ENCODE peak calls at places on chromosomes 12 and 14, in four cellular contexts. One of them, this sample, is unnamed.

GRCh38 chr14:94681300-94682060 is 69.3 kb downstream of the SERPINA3 start:
- DNase-seq in ascending aorta: no peak
- DNase-seq in AG10803: peak
- DNase-seq in A549: peak
- DNase-seq in this sample: peak

GRCh38 chr12:65595016-65595560 is 229.2 kb upstream of the HMGA2 start:
- DNase-seq in ascending aorta: no peak
- DNase-seq in AG10803: no peak
- DNase-seq in A549: no peak
- DNase-seq in this sample: no peak

GRCh38 chr12:116615141-116615861 is 56.1 kb downstream of the MAP1LC3B2 start:
- DNase-seq in ascending aorta: no peak
- DNase-seq in A549: no peak
- DNase-seq in AG10803: no peak
- DNase-seq in this sample: no peak

GRCh38 chr12:67042697-67043131 is 226.4 kb upstream of the CAND1 start:
- DNase-seq in A549: peak
- DNase-seq in AG10803: no peak
- DNase-seq in ascending aorta: no peak
- DNase-seq in this sample: peak

GRCh38 chr14:104820669-104821228 is 19.8 kb downstream of the ZBTB42 start:
- DNase-seq in A549: peak
- DNase-seq in ascending aorta: no peak
- DNase-seq in AG10803: peak
- DNase-seq in this sample: peak

GRCh38 chr14:78202976-78203375 is 32.8 kb downstream of the NRXN3 start:
- DNase-seq in A549: no peak
- DNase-seq in AG10803: no peak
- DNase-seq in ascending aorta: no peak
- DNase-seq in this sample: no peak

GRCh38 chr12:28899951-28900350 is 249.1 kb upstream of the FAR2 start:
- DNase-seq in AG10803: peak
- DNase-seq in A549: no peak
- DNase-seq in ascending aorta: no peak
- DNase-seq in this sample: peak

GRCh38 chr14:59787045-59787674 is 83.4 kb downstream of the RTN1 start:
- DNase-seq in A549: no peak
- DNase-seq in AG10803: no peak
- DNase-seq in ascending aorta: no peak
- DNase-seq in this sample: peak

GRCh38 chr14:54637829-54638446 is 71.0 kb downstream of the SAMD4A start:
- DNase-seq in AG10803: peak
- DNase-seq in ascending aorta: no peak
- DNase-seq in A549: no peak
- DNase-seq in this sample: peak

GRCh38 chr12:95738024-95738611 is 52.4 kb downstream of the NTN4 start:
- DNase-seq in A549: no peak
- DNase-seq in ascending aorta: no peak
- DNase-seq in AG10803: no peak
- DNase-seq in this sample: no peak

GRCh38 chr12:14264316-14264715 is 101.2 kb upstream of the ATF7IP start:
- DNase-seq in AG10803: no peak
- DNase-seq in A549: no peak
- DNase-seq in ascending aorta: no peak
- DNase-seq in this sample: no peak

GRCh38 chr12:123064885-123065619 is 84.6 kb downstream of the ARL6IP4 start:
- DNase-seq in ascending aorta: no peak
- DNase-seq in A549: no peak
- DNase-seq in AG10803: no peak
- DNase-seq in this sample: no peak

GRCh38 chr14:68784298-68784910 is 8.5 kb downstream of the ZFP36L1 start:
- DNase-seq in A549: peak
- DNase-seq in AG10803: peak
- DNase-seq in ascending aorta: no peak
- DNase-seq in this sample: no peak

GRCh38 chr12:122022393-122023338 is 982 bp downstream of the BCL7A start:
- DNase-seq in AG10803: peak
- DNase-seq in ascending aorta: no peak
- DNase-seq in A549: peak
- DNase-seq in this sample: peak

GRCh38 chr12:93636708-93637107 is 40.5 kb upstream of the CRADD start:
- DNase-seq in AG10803: no peak
- DNase-seq in ascending aorta: no peak
- DNase-seq in A549: no peak
- DNase-seq in this sample: no peak

GRCh38 chr12:120972870-120973543 is 5.3 kb upstream of the HNF1A start:
- DNase-seq in A549: no peak
- DNase-seq in AG10803: no peak
- DNase-seq in ascending aorta: no peak
- DNase-seq in this sample: no peak

GRCh38 chr14:65035049-65035448 is 48.4 kb downstream of the FNTB start:
- DNase-seq in ascending aorta: no peak
- DNase-seq in A549: no peak
- DNase-seq in AG10803: no peak
- DNase-seq in this sample: no peak

GRCh38 chr12:54240971-54241588 is 38.8 kb downstream of the CBX5 start:
- DNase-seq in ascending aorta: no peak
- DNase-seq in AG10803: no peak
- DNase-seq in A549: no peak
- DNase-seq in this sample: no peak

GRCh38 chr12:44697489-44697888 is 178.6 kb downstream of the NELL2 start:
- DNase-seq in A549: no peak
- DNase-seq in ascending aorta: no peak
- DNase-seq in AG10803: no peak
- DNase-seq in this sample: no peak

GRCh38 chr12:1769809-1770494 is 50.4 kb upstream of the LRTM2 start:
- DNase-seq in AG10803: no peak
- DNase-seq in ascending aorta: no peak
- DNase-seq in A549: no peak
- DNase-seq in this sample: no peak

GRCh38 chr12:131922772-131923171 is 6.3 kb upstream of the PUS1 start:
- DNase-seq in A549: no peak
- DNase-seq in ascending aorta: no peak
- DNase-seq in AG10803: no peak
- DNase-seq in this sample: no peak

DNA sequence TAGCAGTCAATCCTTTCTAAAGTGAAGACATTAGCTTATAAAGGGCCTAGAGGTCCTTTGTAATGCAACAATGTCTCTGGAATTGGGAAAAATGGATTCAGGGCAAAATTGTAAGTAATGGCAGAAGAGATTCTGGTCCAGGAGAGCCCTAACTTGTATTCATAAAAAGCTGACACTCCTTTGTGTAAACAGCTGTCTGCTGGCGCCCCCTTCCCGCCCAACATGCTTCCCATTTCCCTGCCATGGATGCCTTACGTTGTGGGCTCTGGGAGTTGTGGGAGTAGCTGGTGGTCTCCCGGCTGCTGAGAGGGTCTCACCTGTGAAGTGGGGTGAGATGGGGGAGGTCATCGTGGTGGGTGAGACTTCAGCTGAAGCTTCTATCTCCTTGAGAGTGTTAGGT is 2.3 kb downstream of the ACRBP start:
- DNase-seq in AG10803: no peak
- DNase-seq in ascending aorta: no peak
- DNase-seq in A549: no peak
- DNase-seq in this sample: no peak
- H3K4me3 ChIP-seq in AG10803: no peak
- H3K4me3 ChIP-seq in ascending aorta: no peak
- H3K4me3 ChIP-seq in A549: no peak
- H3K4me3 ChIP-seq in this sample: no peak

GRCh38 chr12:6195665-6196535 is 4.3 kb upstream of the CD9 start:
- DNase-seq in A549: peak
- DNase-seq in AG10803: peak
- DNase-seq in ascending aorta: peak
- DNase-seq in this sample: peak
- TF ChIP-seq CTCF in A549: peak
- TF ChIP-seq CTCF in AG10803: peak
- TF ChIP-seq CTCF in ascending aorta: peak
- TF ChIP-seq CTCF in this sample: peak

DNA sequence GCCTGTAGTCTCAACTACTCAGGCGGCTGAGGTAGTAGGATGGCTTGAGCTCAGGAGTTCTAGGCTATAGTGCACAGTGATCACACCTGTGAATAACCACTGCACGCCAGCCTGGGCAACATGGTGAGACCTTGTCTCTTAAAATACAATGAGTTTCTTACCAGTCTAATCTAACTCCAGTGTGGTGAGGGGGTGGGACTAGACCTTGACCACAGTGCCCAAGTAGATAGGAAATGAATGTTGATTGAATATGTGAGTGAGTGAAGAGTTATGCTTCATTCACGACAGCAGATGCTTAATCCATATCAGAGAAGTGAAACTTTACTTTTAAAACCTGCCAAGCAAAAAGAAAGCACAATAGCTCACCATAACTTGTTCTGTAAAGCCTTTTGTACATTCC is 11.2 kb upstream of the AK7 start:
- DNase-seq in ascending aorta: no peak
- DNase-seq in A549: no peak
- DNase-seq in AG10803: no peak
- DNase-seq in this sample: no peak
- H3K4me3 ChIP-seq in ascending aorta: no peak
- H3K4me3 ChIP-seq in A549: no peak
- H3K4me3 ChIP-seq in AG10803: no peak
- H3K4me3 ChIP-seq in this sample: no peak

GRCh38 chr14:91063119-91063518 is 2.7 kb upstream of the RPS6KA5 start:
- DNase-seq in AG10803: no peak
- DNase-seq in ascending aorta: no peak
- DNase-seq in A549: no peak
- DNase-seq in this sample: no peak

GRCh38 chr14:91062600-91062999 is 2.2 kb upstream of the RPS6KA5 start:
- DNase-seq in A549: no peak
- DNase-seq in AG10803: no peak
- DNase-seq in ascending aorta: no peak
- DNase-seq in this sample: no peak

GRCh38 chr14:91059576-91060471 is 617 bp downstream of the RPS6KA5 start:
- DNase-seq in AG10803: no peak
- DNase-seq in ascending aorta: peak
- DNase-seq in A549: peak
- DNase-seq in this sample: no peak

GRCh38 chr14:91061309-91061887 is 957 bp upstream of the RPS6KA5 start:
- DNase-seq in ascending aorta: no peak
- DNase-seq in A549: no peak
- DNase-seq in AG10803: no peak
- DNase-seq in this sample: no peak

GRCh38 chr14:91060472-91061308 is at the start of gene RPS6KA5:
- DNase-seq in AG10803: peak
- DNase-seq in A549: peak
- DNase-seq in ascending aorta: peak
- DNase-seq in this sample: peak
- TF ChIP-seq CTCF in AG10803: no peak
- TF ChIP-seq CTCF in A549: no peak
- TF ChIP-seq CTCF in ascending aorta: no peak
- TF ChIP-seq CTCF in this sample: no peak

DNA sequence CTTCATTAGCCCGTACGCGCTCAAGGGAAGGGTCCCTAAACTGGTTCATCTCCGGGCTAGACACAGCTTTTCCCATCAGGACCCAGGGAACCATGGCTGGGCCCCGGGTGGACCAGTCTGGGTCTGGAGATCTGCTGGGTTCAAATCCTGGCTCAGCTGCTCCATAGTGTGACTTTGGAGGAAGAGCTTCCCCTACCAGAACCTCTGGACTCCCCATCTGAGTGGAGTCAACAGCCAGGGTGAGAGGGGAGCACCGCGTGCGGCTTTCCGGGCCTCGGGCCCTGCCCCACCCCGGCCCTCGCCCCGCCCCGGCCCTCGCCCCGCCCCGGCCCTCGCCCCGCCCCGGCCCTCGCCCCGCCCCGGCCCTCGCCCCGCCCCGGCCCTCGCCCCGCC is 41.2 kb downstream of the BEGAIN start:
- DNase-seq in ascending aorta: no peak
- DNase-seq in AG10803: no peak
- DNase-seq in A549: no peak
- DNase-seq in this sample: no peak
- H3K4me3 ChIP-seq in ascending aorta: peak
- H3K4me3 ChIP-seq in AG10803: peak
- H3K4me3 ChIP-seq in A549: peak
- H3K4me3 ChIP-seq in this sample: no peak

GRCh38 chr12:109915171-109916040 is 15.3 kb downstream of the TCHP start:
- DNase-seq in A549: no peak
- DNase-seq in ascending aorta: no peak
- DNase-seq in AG10803: no peak
- DNase-seq in this sample: no peak

GRCh38 chr12:109914461-109914860 is 14.4 kb downstream of the TCHP start:
- DNase-seq in ascending aorta: no peak
- DNase-seq in AG10803: no peak
- DNase-seq in A549: no peak
- DNase-seq in this sample: no peak

GRCh38 chr12:109910254-109910968 is 10.3 kb downstream of the TCHP start:
- DNase-seq in ascending aorta: no peak
- DNase-seq in AG10803: no peak
- DNase-seq in A549: no peak
- DNase-seq in this sample: no peak

GRCh38 chr12:109912790-109913189 is 12.7 kb downstream of the TCHP start:
- DNase-seq in ascending aorta: no peak
- DNase-seq in A549: no peak
- DNase-seq in AG10803: no peak
- DNase-seq in this sample: no peak

DNA sequence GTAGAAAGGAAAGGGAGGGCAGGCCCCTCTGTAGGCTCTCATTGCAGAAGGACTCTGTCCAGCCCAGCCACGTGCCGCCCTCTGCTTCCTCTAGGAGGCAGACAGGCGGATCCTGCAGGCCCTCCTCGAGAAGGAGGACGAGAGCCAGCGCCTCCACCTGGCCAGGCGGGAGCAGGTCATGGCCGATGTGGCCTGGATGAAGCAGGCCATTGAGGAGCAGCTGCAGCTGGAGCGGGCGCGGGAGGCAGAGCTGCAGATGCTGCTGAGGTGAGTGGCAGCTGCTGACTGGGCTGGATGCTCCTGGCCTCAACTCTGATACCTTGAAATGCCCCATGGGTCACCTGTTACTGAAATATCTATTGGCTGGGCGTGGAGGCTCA is 10.9 kb downstream of the TCHP start:
- DNase-seq in ascending aorta: no peak
- DNase-seq in A549: peak
- DNase-seq in AG10803: peak
- DNase-seq in this sample: peak
- TF ChIP-seq CTCF in ascending aorta: no peak
- TF ChIP-seq CTCF in A549: peak
- TF ChIP-seq CTCF in AG10803: peak
- TF ChIP-seq CTCF in this sample: peak

GRCh38 chr14:61183486-61183885 is 97.7 kb downstream of the TMEM30B start:
- DNase-seq in ascending aorta: no peak
- DNase-seq in A549: no peak
- DNase-seq in AG10803: peak
- DNase-seq in this sample: peak
- H3K4me3 ChIP-seq in ascending aorta: no peak
- H3K4me3 ChIP-seq in A549: no peak
- H3K4me3 ChIP-seq in AG10803: no peak
- H3K4me3 ChIP-seq in this sample: no peak